ENCODE peak calls at places on chromosome 11, in seven cellular contexts. X is left lung, F is psoas muscle, I is HCT116, D is fibroblast of lung, N is thoracic aorta, O is right lobe of liver. Q is an unnamed sample.

GRCh38 chr11:19954899-19955298 is 205.4 kb downstream of the DBX1 start:
- DNase-seq in X (no peak), F (no peak), I (no peak), D (peak; percentile 43), N (no peak), O (peak; percentile 73), Q (no peak)

GRCh38 chr11:2975594-2975993 is 16.5 kb downstream of the NAP1L4 start:
- DNase-seq in X (no peak), F (no peak), I (peak; percentile 36), D (peak; percentile 55), N (no peak), O (no peak), Q (no peak)

GRCh38 chr11:34356918-34357645 is 728 bp downstream of the ABTB2 start:
- DNase-seq in X (peak; percentile 59), F (peak; percentile 85), I (no peak), D (peak; percentile 64), N (no peak), O (peak; percentile 84), Q (peak; percentile 84)

GRCh38 chr11:59053387-59053786 is 32.7 kb upstream of the GLYATL1B start:
- DNase-seq in X (peak; percentile 61), F (peak; percentile 72), I (peak; percentile 40), D (peak; percentile 53), N (no peak), O (peak; percentile 59), Q (peak; percentile 90)

GRCh38 chr11:122436188-122436555 is 219.3 kb upstream of the UBASH3B start:
- DNase-seq in X (no peak), F (no peak), I (no peak), D (no peak), N (no peak), O (no peak), Q (no peak)

GRCh38 chr11:124041254-124041653 is at the start of gene OR10G7:
- DNase-seq in X (no peak), F (no peak), I (no peak), D (no peak), N (no peak), O (no peak), Q (no peak)

GRCh38 chr11:128188346-128189115 is 398.8 kb downstream of the ETS1 start:
- DNase-seq in X (no peak), F (no peak), I (no peak), D (no peak), N (no peak), O (no peak), Q (no peak)

GRCh38 chr11:126797801-126798200 is 202.8 kb downstream of the KIRREL3 start:
- DNase-seq in X (no peak), F (no peak), I (no peak), D (no peak), N (no peak), O (no peak), Q (no peak)

GRCh38 chr11:35812850-35813249 is 131.0 kb upstream of the LDLRAD3 start:
- DNase-seq in X (no peak), F (no peak), I (no peak), D (no peak), N (no peak), O (no peak), Q (no peak)

GRCh38 chr11:117045196-117045595 is 53.0 kb downstream of the SIK3 start:
- DNase-seq in X (no peak), F (no peak), I (no peak), D (peak; percentile 82), N (no peak), O (no peak), Q (no peak)

GRCh38 chr11:122099345-122100045 is 16.5 kb downstream of the BLID start:
- DNase-seq in X (no peak), F (no peak), I (no peak), D (peak; percentile 65), N (no peak), O (no peak), Q (no peak)

GRCh38 chr11:121630041-121630440 is 177.3 kb upstream of the SORL1-AS1 start:
- DNase-seq in X (no peak), F (no peak), I (no peak), D (peak; percentile 87), N (no peak), O (no peak), Q (no peak)

GRCh38 chr11:1450344-1450875 is 36.2 kb downstream of the MOB2 start:
- DNase-seq in X (no peak), F (no peak), I (no peak), D (no peak), N (no peak), O (no peak), Q (no peak)

GRCh38 chr11:1448882-1449281 is 37.7 kb downstream of the MOB2 start:
- DNase-seq in X (no peak), F (no peak), I (no peak), D (no peak), N (no peak), O (no peak), Q (no peak)

GRCh38 chr11:1446623-1447022 is 40.0 kb downstream of the MOB2 start:
- DNase-seq in X (no peak), F (no peak), I (no peak), D (no peak), N (no peak), O (no peak), Q (no peak)

GRCh38 chr11:1449516-1450270 is 36.9 kb downstream of the MOB2 start:
- DNase-seq in X (no peak), F (no peak), I (no peak), D (no peak), N (no peak), O (no peak), Q (no peak)

DNA sequence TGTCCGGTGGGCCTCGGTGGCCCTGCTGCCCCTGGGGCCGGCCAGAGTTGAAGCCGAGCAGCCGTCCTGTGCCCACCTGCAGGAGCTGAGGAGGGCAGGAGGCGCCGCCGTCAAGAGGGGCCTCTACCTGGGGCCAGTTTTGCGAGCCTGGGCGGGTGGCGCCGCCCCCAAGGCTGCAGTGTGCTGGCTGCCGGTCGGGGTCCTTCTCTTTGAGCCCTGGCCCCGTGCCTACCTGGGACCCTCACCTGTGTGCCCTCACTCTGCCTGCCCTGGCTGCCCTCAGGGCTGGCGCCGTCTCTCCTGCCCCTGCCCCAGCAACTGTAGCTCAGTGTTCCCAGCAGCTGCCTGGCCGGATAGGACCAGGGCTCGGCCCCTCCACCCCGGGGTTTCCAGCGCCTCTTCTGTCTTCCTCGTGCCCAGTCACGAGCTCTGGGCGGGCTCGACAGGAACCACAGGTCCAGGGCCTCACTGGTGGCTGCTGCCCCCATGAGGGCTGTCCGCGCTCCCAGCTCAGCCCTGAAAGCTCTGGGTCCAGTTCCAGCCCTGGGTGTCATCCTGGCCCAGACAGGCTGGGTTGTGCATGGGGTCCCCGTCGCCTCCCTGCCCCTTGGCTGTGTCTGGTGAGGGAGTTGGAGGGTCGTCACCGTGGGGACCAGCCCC is 38.3 kb downstream of the MOB2 start:
- DNase-seq in X (no peak), F (no peak), I (no peak), D (no peak), N (no peak), O (no peak), Q (no peak)
- TF ChIP-seq CTCF in X (no peak), F (no peak), I (no peak), D (no peak), N (no peak), O (no peak), Q (no peak)

DNA sequence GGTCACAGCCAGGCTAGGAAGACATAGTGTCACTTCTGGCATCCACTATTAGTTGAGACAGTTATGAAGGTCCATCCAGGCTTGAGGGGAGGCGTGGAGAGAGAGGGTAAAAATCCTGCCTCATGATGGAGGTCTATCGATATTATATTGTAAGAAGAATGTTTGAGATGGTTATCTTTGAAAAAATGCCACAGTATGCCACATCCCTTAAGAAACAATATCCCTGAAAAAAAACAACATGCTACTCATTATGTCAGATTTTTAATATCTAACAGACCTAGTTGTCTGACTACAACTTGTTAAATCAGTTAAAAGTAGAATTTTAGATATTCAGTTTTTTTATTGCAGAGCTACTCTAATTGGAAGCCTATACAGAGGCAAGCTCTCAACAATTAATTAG is 121.7 kb upstream of the SLC5A12 start:
- DNase-seq in X (no peak), F (no peak), I (no peak), D (no peak), N (no peak), O (no peak), Q (no peak)
- H3K4me1 ChIP-seq in X (no peaks in the 10 kb centered on the region), F (peaks cover 6% of the 10 kb centered on the region), I (no peaks in the 10 kb centered on the region), D (peaks cover 2% of the 10 kb centered on the region), N (peaks cover 83% of the 10 kb centered on the region), O (no peaks in the 10 kb centered on the region), Q (no peaks in the 10 kb centered on the region)

DNA sequence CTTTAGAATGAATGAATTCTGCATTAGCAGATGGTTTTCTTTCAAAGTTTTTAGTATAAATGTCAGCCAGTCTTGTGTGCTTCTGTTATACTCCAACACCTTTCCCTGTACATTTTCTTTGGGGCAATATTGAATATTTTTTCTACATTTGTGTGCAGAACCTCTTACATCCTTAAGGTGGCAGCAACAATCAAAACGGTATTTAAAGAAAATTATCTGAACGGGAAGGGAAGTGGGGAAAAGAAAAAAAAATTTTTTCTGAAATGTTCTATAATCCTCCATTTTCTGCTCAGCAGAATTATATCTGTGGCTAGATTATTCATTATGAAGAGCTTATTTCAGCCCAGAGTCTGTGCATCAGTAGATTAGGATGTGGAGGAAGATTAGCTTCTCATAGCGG is 347.3 kb upstream of the RAG2 start:
- DNase-seq in X (no peak), F (no peak), I (no peak), D (peak; percentile 13), N (no peak), O (no peak), Q (no peak)
- TF ChIP-seq CTCF in X (peak; percentile 16), F (no peak), I (no peak), D (peak; percentile 53), N (no peak), O (peak; percentile 25), Q (peak; percentile 13)

GRCh38 chr11:65857500-65858353 is at the start of gene CFL1:
- DNase-seq in X (peak; percentile 98), F (peak; percentile 99), I (peak; percentile 92), D (peak; percentile 97), N (peak; percentile 92), O (peak; percentile 99), Q (peak; percentile 97)

GRCh38 chr11:65859812-65860277 is 388 bp upstream of the MUS81 start:
- DNase-seq in X (no peak), F (peak; percentile 72), I (no peak), D (no peak), N (no peak), O (peak; percentile 63), Q (peak; percentile 65)

GRCh38 chr11:65859134-65859811 is 960 bp upstream of the MUS81 start:
- DNase-seq in X (peak; percentile 99), F (peak; percentile 99), I (peak; percentile 95), D (peak; percentile 99), N (peak; percentile 97), O (peak; percentile 99), Q (peak; percentile 100)

GRCh38 chr11:65856689-65857499 is 1.1 kb downstream of the CFL1 start:
- DNase-seq in X (peak; percentile 90), F (peak; percentile 90), I (no peak), D (peak; percentile 68), N (no peak), O (peak; percentile 89), Q (peak; percentile 95)

DNA sequence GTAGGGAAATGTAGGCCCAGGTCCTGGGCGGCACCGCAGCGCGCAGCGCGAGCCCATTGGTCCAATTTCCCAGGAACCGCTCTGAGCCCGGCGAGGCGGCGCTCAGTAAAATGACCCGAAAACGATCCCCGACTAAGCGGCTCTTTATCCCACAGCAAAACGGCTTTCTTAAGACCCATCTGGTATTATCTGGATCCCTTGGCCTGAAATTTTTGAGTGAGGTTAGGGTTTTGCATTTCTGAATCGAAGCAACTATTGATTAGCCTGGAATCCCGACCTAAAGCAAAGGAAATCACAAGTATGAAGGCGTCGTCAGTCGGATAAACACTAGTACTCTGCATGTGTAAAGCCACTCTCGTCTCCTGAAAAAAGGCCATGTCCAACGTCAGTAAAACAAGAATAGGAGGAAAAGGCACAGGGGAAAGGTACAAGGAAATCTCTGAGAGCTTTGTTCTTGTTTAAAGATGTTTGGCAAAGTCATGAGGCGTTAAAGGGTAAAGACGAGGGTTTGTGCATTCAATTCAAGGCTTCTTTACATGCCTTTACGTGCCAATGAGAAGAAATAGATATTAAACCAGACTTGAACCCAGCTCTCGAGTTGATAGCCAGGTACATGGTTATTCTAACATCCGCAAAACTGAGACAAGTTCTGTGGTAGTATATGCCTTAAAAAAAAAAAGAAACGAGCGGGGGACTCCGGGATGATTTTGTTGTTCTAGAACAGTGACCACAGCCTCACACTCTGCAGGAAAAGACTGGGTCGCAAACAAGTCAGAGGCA is 564 bp upstream of the CFL1 start:
- DNase-seq in X (no peak), F (no peak), I (no peak), D (no peak), N (no peak), O (no peak), Q (no peak)
- H3K4me1 ChIP-seq in X (peaks cover 19% of the 10 kb centered on the region), F (peaks cover 21% of the 10 kb centered on the region), I (peaks cover 23% of the 10 kb centered on the region), D (peaks cover 32% of the 10 kb centered on the region), N (peaks cover 46% of the 10 kb centered on the region), O (no peaks in the 10 kb centered on the region), Q (peaks cover 17% of the 10 kb centered on the region)

Q was measured in Peyer's patch.